ENCODE peak calls at places on chromosome 3, in seven cellular contexts. O is heart right ventricle, P is iPS DF 6.9, J is psoas muscle, N is fibroblast of lung, Z is heart left ventricle, S is substantia nigra. B is an unnamed sample.

GRCh38 chr3:126432361-126432760 is 37.7 kb downstream of the CFAP100 start:
- DNase-seq in O (no peak), P (no peak), J (no peak), N (peak; percentile 18), Z (no peak), S (no peak), B (no peak)

GRCh38 chr3:185732782-185733181 is 92.1 kb downstream of the IGF2BP2 start:
- DNase-seq in O (no peak), P (no peak), J (no peak), N (peak; percentile 89), Z (no peak), S (no peak), B (peak; percentile 87)

GRCh38 chr3:190064112-190064511 is 56.6 kb downstream of the P3H2 start:
- DNase-seq in O (no peak), P (no peak), J (no peak), N (peak; percentile 95), Z (no peak), S (no peak), B (peak; percentile 80)

GRCh38 chr3:71710906-71711494 is 14.2 kb downstream of the EIF4E3 start:
- DNase-seq in O (no peak), P (no peak), J (no peak), N (peak; percentile 51), Z (no peak), S (no peak), B (no peak)

GRCh38 chr3:183032904-183033555 is 52.7 kb upstream of the DCUN1D1 start:
- DNase-seq in O (no peak), P (no peak), J (no peak), N (no peak), Z (no peak), S (no peak), B (no peak)

GRCh38 chr3:121252676-121253075 is 293.1 kb downstream of the POLQ start:
- DNase-seq in O (no peak), P (no peak), J (no peak), N (no peak), Z (no peak), S (no peak), B (no peak)

GRCh38 chr3:121477589-121477988 is 68.2 kb downstream of the POLQ start:
- DNase-seq in O (no peak), P (no peak), J (no peak), N (peak; percentile 87), Z (no peak), S (no peak), B (peak; percentile 47)

GRCh38 chr3:54988302-54989022 is 60.6 kb upstream of the LRTM1 start:
- DNase-seq in O (peak; percentile 39), P (no peak), J (no peak), N (peak; percentile 85), Z (peak; percentile 42), S (no peak), B (peak; percentile 44)

GRCh38 chr3:170058127-170058526 is 20.3 kb downstream of the GPR160 start:
- DNase-seq in O (no peak), P (no peak), J (no peak), N (no peak), Z (no peak), S (no peak), B (no peak)

GRCh38 chr3:120144267-120144666 is 50.0 kb upstream of the GSK3B start:
- DNase-seq in O (no peak), P (no peak), J (no peak), N (peak; percentile 63), Z (no peak), S (no peak), B (peak; percentile 77)

GRCh38 chr3:65758871-65759598 is 279.7 kb downstream of the MAGI1 start:
- DNase-seq in O (no peak), P (no peak), J (no peak), N (peak; percentile 16), Z (no peak), S (no peak), B (no peak)

DNA sequence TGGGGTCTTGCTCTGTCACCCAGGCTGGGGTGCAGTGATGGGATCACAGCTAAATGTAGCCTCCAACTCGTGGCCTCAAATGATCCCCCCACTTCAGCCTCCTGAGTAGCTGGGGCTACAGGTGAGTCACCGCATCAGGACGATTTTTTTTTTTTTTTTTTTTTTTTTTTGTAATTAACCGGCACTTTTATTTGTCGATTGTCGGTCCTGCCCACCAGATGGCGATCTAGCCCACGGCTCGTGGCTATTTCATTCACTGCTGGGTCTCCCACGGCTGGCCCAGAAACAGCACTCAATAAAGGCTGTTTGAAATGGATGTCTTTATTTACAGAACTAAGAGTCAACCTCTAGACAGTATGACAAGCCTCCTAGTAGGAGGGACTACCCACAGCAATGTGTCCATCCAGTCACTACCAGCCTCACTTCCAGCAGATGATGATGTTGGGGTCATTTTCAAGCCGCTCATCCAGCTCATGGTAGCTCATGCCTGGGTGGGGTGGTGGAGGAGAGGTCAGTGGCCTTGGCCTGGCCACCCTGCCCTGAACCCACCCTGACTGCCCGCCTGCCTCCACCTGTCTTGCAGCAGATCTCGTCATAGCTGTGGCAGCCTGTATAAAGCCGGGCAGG is 1.8 kb upstream of the ZMYND10 start:
- DNase-seq in O (peak; percentile 69), P (no peak), J (peak; percentile 83), N (peak; percentile 57), Z (peak; percentile 73), S (peak; percentile 41), B (peak; percentile 60)
- H3K27ac ChIP-seq in O (no peak overlapping the region), P (no peak overlapping the region), J (no peak overlapping the region), N (no peak overlapping the region), Z (no peak overlapping the region), S (no peak overlapping the region), B (no peak overlapping the region)

DNA sequence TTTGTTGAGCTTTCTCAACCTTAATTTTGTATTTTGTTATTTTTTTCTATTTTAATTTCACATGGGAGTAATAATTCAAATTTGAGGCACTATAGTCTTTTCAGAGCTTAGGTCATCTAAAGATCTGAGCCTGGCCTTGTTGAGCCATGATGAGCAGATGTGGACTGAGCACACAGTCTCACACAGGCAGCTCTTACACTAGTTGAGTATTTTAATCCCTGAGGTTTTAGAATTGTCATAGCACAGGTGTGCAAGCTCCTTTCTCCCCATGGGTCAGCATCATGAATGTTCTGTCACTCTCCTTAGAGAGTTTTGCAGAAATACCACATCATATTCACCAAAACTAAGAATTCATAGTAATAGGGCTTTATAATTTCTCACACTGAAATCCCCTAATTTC is 4.9 kb downstream of the ZBTB38 start:
- DNase-seq in O (no peak), P (no peak), J (no peak), N (no peak), Z (no peak), S (no peak), B (no peak)
- H3K27ac ChIP-seq in O (no peak overlapping the region), P (no peak overlapping the region), J (no peak overlapping the region), N (no peak overlapping the region), Z (no peak overlapping the region), S (no peak overlapping the region), B (no peak overlapping the region)

DNA sequence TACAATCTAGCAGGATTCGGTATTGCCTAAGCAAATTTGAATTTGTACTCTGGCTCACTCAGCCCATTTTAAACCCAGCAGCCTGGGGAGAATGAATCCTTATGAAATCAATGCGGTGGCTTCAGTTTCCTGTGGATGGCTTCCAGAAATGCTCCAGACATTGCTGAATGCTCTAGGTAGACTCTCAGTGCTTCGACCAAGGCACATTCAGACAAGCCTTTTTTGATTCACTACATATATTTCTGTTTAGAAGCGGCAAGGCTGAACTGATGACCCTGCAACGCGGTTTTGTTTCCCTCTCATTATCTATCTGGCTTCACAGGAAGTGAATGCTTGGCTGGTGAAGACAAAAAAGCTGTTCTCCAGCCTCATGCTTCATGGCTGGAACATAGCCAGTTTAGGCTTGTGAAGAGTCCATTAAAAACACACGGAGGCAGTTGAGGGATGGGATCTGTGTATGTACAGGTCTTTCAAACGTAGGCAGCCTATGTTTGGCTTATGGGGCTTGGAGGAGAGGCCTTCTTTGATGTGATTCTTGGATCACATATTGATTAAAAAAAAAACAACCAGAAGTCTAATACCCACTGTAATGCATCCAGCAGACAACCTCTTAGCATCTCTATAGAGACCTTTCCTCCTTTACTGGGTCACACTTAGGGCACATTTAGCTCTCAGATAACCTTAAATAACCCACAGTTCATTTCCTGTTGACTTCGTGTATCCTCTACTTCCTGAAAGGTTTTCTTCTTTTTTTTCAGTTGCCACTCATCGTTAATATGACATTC is 400.2 kb upstream of the TBL1XR1 start:
- DNase-seq in O (peak; percentile 60), P (no peak), J (no peak), N (peak; percentile 98), Z (peak; percentile 45), S (peak; percentile 15), B (no peak)
- H3K27ac ChIP-seq in O (peak overlapping the region; percentile 59), P (no peak overlapping the region), J (peak overlapping the region; percentile 70), N (peak overlapping the region; percentile 46), Z (peak overlapping the region; percentile 66), S (peak overlapping the region; percentile 37), B (peak overlapping the region; percentile 8)

GRCh38 chr3:24137354-24137753 is 192.3 kb downstream of the NR1D2 start:
- DNase-seq in O (no peak), P (no peak), J (no peak), N (no peak), Z (no peak), S (no peak), B (no peak)

GRCh38 chr3:24141548-24141947 is 196.5 kb downstream of the NR1D2 start:
- DNase-seq in O (no peak), P (no peak), J (no peak), N (no peak), Z (no peak), S (no peak), B (no peak)

GRCh38 chr3:24137958-24138875 is 193.1 kb downstream of the NR1D2 start:
- DNase-seq in O (no peak), P (no peak), J (no peak), N (no peak), Z (peak; percentile 25), S (no peak), B (no peak)

GRCh38 chr3:24138876-24139256 is 193.8 kb downstream of the NR1D2 start:
- DNase-seq in O (no peak), P (no peak), J (no peak), N (no peak), Z (no peak), S (no peak), B (no peak)

GRCh38 chr3:24139463-24140412 is 194.7 kb downstream of the NR1D2 start:
- DNase-seq in O (no peak), P (no peak), J (no peak), N (no peak), Z (no peak), S (no peak), B (no peak)
- H3K27ac ChIP-seq in O (peak overlapping the region; percentile 23), P (no peak overlapping the region), J (peak overlapping the region; percentile 74), N (no peak overlapping the region), Z (peak overlapping the region; percentile 71), S (no peak overlapping the region), B (no peak overlapping the region)

B was measured in SJSA1.